ENCODE peak calls at places on chromosomes 13 and 19, in four cellular contexts. One of them, this sample, is unnamed.

GRCh38 chr13:105135852-105136251 is 1399.6 kb downstream of the EFNB2 start:
- DNase-seq in GM12878: no peak
- DNase-seq in GM12891: no peak
- DNase-seq in K562: no peak
- DNase-seq in this sample: no peak

GRCh38 chr19:51514866-51515481 is 13.4 kb upstream of the SIGLEC12 start:
- DNase-seq in GM12878: peak; percentile 31
- DNase-seq in GM12891: peak; percentile 35
- DNase-seq in K562: peak; percentile 73
- DNase-seq in this sample: peak; percentile 70

GRCh38 chr13:65856464-65856863 is 1373.7 kb downstream of the PCDH9 start:
- DNase-seq in GM12878: no peak
- DNase-seq in GM12891: no peak
- DNase-seq in K562: no peak
- DNase-seq in this sample: no peak

GRCh38 chr13:80337011-80337688 is 3.8 kb downstream of the SPRY2 start:
- DNase-seq in GM12878: no peak
- DNase-seq in GM12891: no peak
- DNase-seq in K562: no peak
- DNase-seq in this sample: no peak

GRCh38 chr13:20553309-20553708 is 13.6 kb upstream of the IFT88 start:
- DNase-seq in GM12878: no peak
- DNase-seq in GM12891: no peak
- DNase-seq in K562: no peak
- DNase-seq in this sample: no peak

GRCh38 chr13:29582171-29582570 is 13.3 kb downstream of the SLC7A1 start:
- DNase-seq in GM12878: no peak
- DNase-seq in GM12891: no peak
- DNase-seq in K562: peak; percentile 56
- DNase-seq in this sample: no peak

GRCh38 chr19:31745731-31746130 is 396.5 kb upstream of the TSHZ3 start:
- DNase-seq in GM12878: no peak
- DNase-seq in GM12891: no peak
- DNase-seq in K562: no peak
- DNase-seq in this sample: no peak

GRCh38 chr19:18049390-18049789 is 37.3 kb downstream of the IL12RB1 start:
- DNase-seq in GM12878: no peak
- DNase-seq in GM12891: no peak
- DNase-seq in K562: no peak
- DNase-seq in this sample: no peak

GRCh38 chr13:52006491-52007245 is 4.6 kb downstream of the ATP7B start:
- DNase-seq in GM12878: no peak
- DNase-seq in GM12891: no peak
- DNase-seq in K562: no peak
- DNase-seq in this sample: no peak

GRCh38 chr13:91045351-91046034 is 302.0 kb upstream of the MIR17HG start:
- DNase-seq in GM12878: no peak
- DNase-seq in GM12891: no peak
- DNase-seq in K562: no peak
- DNase-seq in this sample: no peak

GRCh38 chr13:111899714-111900389 is 167.1 kb upstream of the SOX1 start:
- DNase-seq in GM12878: no peak
- DNase-seq in GM12891: no peak
- DNase-seq in K562: no peak
- DNase-seq in this sample: no peak

GRCh38 chr13:33927315-33927714 is 109.4 kb downstream of the RFC3 start:
- DNase-seq in GM12878: no peak
- DNase-seq in GM12891: no peak
- DNase-seq in K562: no peak
- DNase-seq in this sample: no peak

GRCh38 chr13:36124236-36124822 is 6.9 kb downstream of the DCLK1 start:
- DNase-seq in GM12878: no peak
- DNase-seq in GM12891: no peak
- DNase-seq in K562: no peak
- DNase-seq in this sample: no peak

GRCh38 chr13:40464349-40464748 is 202.1 kb downstream of the FOXO1 start:
- DNase-seq in GM12878: no peak
- DNase-seq in GM12891: no peak
- DNase-seq in K562: no peak
- DNase-seq in this sample: no peak

GRCh38 chr19:45578861-45579260 is 5.7 kb downstream of the OPA3 start:
- DNase-seq in GM12878: no peak
- DNase-seq in GM12891: no peak
- DNase-seq in K562: no peak
- DNase-seq in this sample: no peak

GRCh38 chr13:49976314-49977258 is 20.3 kb upstream of the TRIM13 start:
- DNase-seq in GM12878: peak; percentile 55
- DNase-seq in GM12891: peak; percentile 44
- DNase-seq in K562: peak; percentile 65
- DNase-seq in this sample: peak; percentile 76

GRCh38 chr19:33404916-33405315 is 31.4 kb downstream of the CEBPG start:
- DNase-seq in GM12878: no peak
- DNase-seq in GM12891: no peak
- DNase-seq in K562: no peak
- DNase-seq in this sample: no peak

GRCh38 chr13:68185767-68186166 is 955.6 kb upstream of the PCDH9 start:
- DNase-seq in GM12878: no peak
- DNase-seq in GM12891: no peak
- DNase-seq in K562: no peak
- DNase-seq in this sample: no peak

GRCh38 chr13:30904043-30904442 is 2.0 kb upstream of the MEDAG start:
- DNase-seq in GM12878: no peak
- DNase-seq in GM12891: no peak
- DNase-seq in K562: no peak
- DNase-seq in this sample: no peak

GRCh38 chr19:7636691-7637373 is at the start of gene STXBP2:
- DNase-seq in GM12878: peak; percentile 35
- DNase-seq in GM12891: peak; percentile 100
- DNase-seq in K562: peak; percentile 95
- DNase-seq in this sample: peak; percentile 87

GRCh38 chr19:4652075-4652474 is 12.8 kb downstream of the TNFAIP8L1 start:
- DNase-seq in GM12878: no peak
- DNase-seq in GM12891: no peak
- DNase-seq in K562: peak; percentile 7
- DNase-seq in this sample: no peak

GRCh38 chr19:4645718-4646117 is 6.4 kb downstream of the TNFAIP8L1 start:
- DNase-seq in GM12878: no peak
- DNase-seq in GM12891: no peak
- DNase-seq in K562: no peak
- DNase-seq in this sample: no peak

GRCh38 chr19:4649392-4650094 is 10.2 kb downstream of the TNFAIP8L1 start:
- DNase-seq in GM12878: no peak
- DNase-seq in GM12891: no peak
- DNase-seq in K562: no peak
- DNase-seq in this sample: no peak

GRCh38 chr19:4650159-4650558 is 10.8 kb downstream of the TNFAIP8L1 start:
- DNase-seq in GM12878: no peak
- DNase-seq in GM12891: no peak
- DNase-seq in K562: no peak
- DNase-seq in this sample: no peak

GRCh38 chr19:4647676-4648644 is 8.6 kb downstream of the TNFAIP8L1 start:
- DNase-seq in GM12878: no peak
- DNase-seq in GM12891: no peak
- DNase-seq in K562: no peak
- DNase-seq in this sample: no peak
- TF ChIP-seq POLR2AphosphoS5 in GM12878: no peak
- TF ChIP-seq POLR2AphosphoS5 in GM12891: no peak
- TF ChIP-seq POLR2AphosphoS5 in K562: no peak
- TF ChIP-seq POLR2AphosphoS5 in this sample: no peak

GRCh38 chr19:47145639-47146486 is 15.2 kb downstream of the SAE1 start:
- DNase-seq in GM12878: no peak
- DNase-seq in GM12891: no peak
- DNase-seq in K562: no peak
- DNase-seq in this sample: no peak
- TF ChIP-seq SPI1 in GM12878: no peak
- TF ChIP-seq SPI1 in GM12891: no peak
- TF ChIP-seq SPI1 in K562: no peak
- TF ChIP-seq SPI1 in this sample: no peak

DNA sequence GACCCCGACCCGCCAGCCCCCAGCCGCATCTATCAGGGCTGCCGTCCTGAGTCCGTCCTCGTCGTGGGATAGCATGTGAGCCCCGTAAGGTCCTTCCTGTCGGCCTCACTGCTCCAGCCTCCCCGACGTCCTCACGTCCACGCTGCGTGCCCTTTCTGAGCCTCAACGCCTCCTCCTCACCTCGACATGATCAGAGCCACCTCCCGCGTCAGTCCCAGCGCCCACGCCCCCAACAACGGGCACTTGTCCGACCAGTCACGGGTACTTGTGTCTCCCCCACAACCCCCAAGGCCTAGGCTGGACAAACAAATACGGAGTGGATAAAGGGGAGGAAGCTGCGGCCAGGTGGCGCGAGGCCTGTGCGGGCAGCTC is 665 bp downstream of the ZNF497 start:
- DNase-seq in GM12878: no peak
- DNase-seq in GM12891: peak; percentile 68
- DNase-seq in K562: peak; percentile 65
- DNase-seq in this sample: peak; percentile 58
- TF ChIP-seq POLR2AphosphoS5 in GM12878: no peak
- TF ChIP-seq POLR2AphosphoS5 in GM12891: no peak
- TF ChIP-seq POLR2AphosphoS5 in K562: no peak
- TF ChIP-seq POLR2AphosphoS5 in this sample: no peak

GRCh38 chr13:24887759-24888158 is 123.8 kb downstream of the RNF17 start:
- DNase-seq in GM12878: peak; percentile 51
- DNase-seq in GM12891: no peak
- DNase-seq in K562: no peak
- DNase-seq in this sample: no peak
- TF ChIP-seq SPI1 in GM12878: no peak
- TF ChIP-seq SPI1 in GM12891: peak; percentile 2
- TF ChIP-seq SPI1 in K562: no peak
- TF ChIP-seq SPI1 in this sample: no peak

GRCh38 chr13:98672947-98673545 is 79.4 kb downstream of the SLC15A1 start:
- DNase-seq in GM12878: peak; percentile 13
- DNase-seq in GM12891: peak; percentile 53
- DNase-seq in K562: peak; percentile 55
- DNase-seq in this sample: peak; percentile 65
- TF ChIP-seq POLR2AphosphoS5 in GM12878: no peak
- TF ChIP-seq POLR2AphosphoS5 in GM12891: no peak
- TF ChIP-seq POLR2AphosphoS5 in K562: no peak
- TF ChIP-seq POLR2AphosphoS5 in this sample: no peak

This sample was measured in HL-60.